ENCODE peak calls at places on chromosomes 13 and 19, in eight cellular contexts. K is heart right ventricle; N is osteocyte; H is activated CD8-positive, alpha-beta memory T cell treated with anti-CD3 and anti-CD28 coated beads for 48 hours; Y is NCI-H2107; D is AG10803; I is endothelial cell; F is head of caudate nucleus. B is an unnamed sample.

GRCh38 chr13:24822640-24823039 is 58.7 kb downstream of the RNF17 start:
- DNase-seq in K (no peak), N (no peak), H (no peak), Y (no peak), D (no peak), I (no peak), F (no peak), B (no peak)

GRCh38 chr13:51276684-51277083 is 54.5 kb downstream of the FAM124A start:
- DNase-seq in K (no peak), N (no peak), H (no peak), Y (no peak), D (no peak), I (no peak), F (no peak), B (no peak)

GRCh38 chr19:28289294-28290063 is 923.5 kb downstream of the UQCRFS1 start:
- DNase-seq in K (no peak), N (no peak), H (no peak), Y (no peak), D (peak; percentile 64), I (no peak), F (peak; percentile 42), B (peak; percentile 55)

GRCh38 chr13:96821381-96821780 is 172.9 kb downstream of the OXGR1 start:
- DNase-seq in K (no peak), N (no peak), H (no peak), Y (no peak), D (peak; percentile 20), I (no peak), F (no peak), B (no peak)

GRCh38 chr19:22595918-22596341 is 38.2 kb upstream of the ZNF492 start:
- DNase-seq in K (peak; percentile 68), N (peak; percentile 83), H (no peak), Y (no peak), D (no peak), I (no peak), F (peak; percentile 7), B (no peak)

GRCh38 chr13:90719452-90719851 is 628.0 kb upstream of the MIR17HG start:
- DNase-seq in K (no peak), N (no peak), H (no peak), Y (no peak), D (no peak), I (no peak), F (no peak), B (no peak)

GRCh38 chr19:48085077-48085476 is 25.5 kb downstream of the PLA2G4C start:
- DNase-seq in K (no peak), N (no peak), H (no peak), Y (no peak), D (no peak), I (no peak), F (no peak), B (no peak)

GRCh38 chr19:45385392-45386221 is 15.2 kb upstream of the ERCC2 start:
- DNase-seq in K (no peak), N (no peak), H (no peak), Y (no peak), D (no peak), I (no peak), F (no peak), B (no peak)

GRCh38 chr19:38596057-38596981 is 21.4 kb downstream of the MAP4K1 start:
- DNase-seq in K (no peak), N (no peak), H (no peak), Y (peak; percentile 30), D (no peak), I (peak; percentile 62), F (peak; percentile 24), B (peak; percentile 40)

GRCh38 chr19:48950159-48950558 is 4.5 kb upstream of the BAX start:
- DNase-seq in K (no peak), N (no peak), H (no peak), Y (no peak), D (no peak), I (no peak), F (no peak), B (no peak)

GRCh38 chr13:98577823-98578285 is 947 bp upstream of the STK24 start:
- DNase-seq in K (no peak), N (no peak), H (no peak), Y (no peak), D (no peak), I (no peak), F (no peak), B (no peak)

GRCh38 chr13:109058071-109058470 is 428.7 kb downstream of the MYO16 start:
- DNase-seq in K (no peak), N (no peak), H (no peak), Y (no peak), D (no peak), I (no peak), F (no peak), B (no peak)

GRCh38 chr19:33678796-33679195 is 57.0 kb downstream of the CHST8 start:
- DNase-seq in K (no peak), N (no peak), H (no peak), Y (peak; percentile 56), D (no peak), I (no peak), F (peak; percentile 16), B (no peak)

B was measured in GM03348.